ENCODE peak calls at places on chromosomes 12 and 14, in six cellular contexts. One of them, this sample, is unnamed.

GRCh38 chr14:73728106-73729014 is 14.2 kb upstream of the PNMA1 start:
- DNase-seq in lung: peak
- DNase-seq in CD8-positive, alpha-beta memory T cell: peak
- DNase-seq in ovary: peak
- DNase-seq in vagina: no peak
- DNase-seq in tibial artery: peak
- DNase-seq in this sample: peak

GRCh38 chr14:56002876-56003625 is 115.2 kb upstream of the PELI2 start:
- DNase-seq in lung: no peak
- DNase-seq in CD8-positive, alpha-beta memory T cell: peak
- DNase-seq in ovary: no peak
- DNase-seq in vagina: no peak
- DNase-seq in tibial artery: no peak
- DNase-seq in this sample: no peak

GRCh38 chr12:104294845-104295674 is 8.5 kb upstream of the EID3 start:
- DNase-seq in lung: no peak
- DNase-seq in CD8-positive, alpha-beta memory T cell: no peak
- DNase-seq in ovary: no peak
- DNase-seq in vagina: no peak
- DNase-seq in tibial artery: no peak
- DNase-seq in this sample: no peak

GRCh38 chr14:94929354-94929753 is 159.4 kb upstream of the GSC start:
- DNase-seq in lung: no peak
- DNase-seq in CD8-positive, alpha-beta memory T cell: no peak
- DNase-seq in ovary: no peak
- DNase-seq in vagina: no peak
- DNase-seq in tibial artery: no peak
- DNase-seq in this sample: no peak

GRCh38 chr14:64518229-64518628 is 13.7 kb downstream of the ZBTB1 start:
- DNase-seq in lung: no peak
- DNase-seq in CD8-positive, alpha-beta memory T cell: no peak
- DNase-seq in ovary: no peak
- DNase-seq in vagina: no peak
- DNase-seq in tibial artery: no peak
- DNase-seq in this sample: no peak

GRCh38 chr14:91264151-91265150 is 19.9 kb upstream of the GPR68 start:
- DNase-seq in lung: no peak
- DNase-seq in CD8-positive, alpha-beta memory T cell: peak
- DNase-seq in ovary: no peak
- DNase-seq in vagina: no peak
- DNase-seq in tibial artery: no peak
- DNase-seq in this sample: peak

GRCh38 chr12:38906482-38907170 is 1.2 kb upstream of the CPNE8 start:
- DNase-seq in lung: peak
- DNase-seq in CD8-positive, alpha-beta memory T cell: peak
- DNase-seq in ovary: peak
- DNase-seq in vagina: no peak
- DNase-seq in tibial artery: peak
- DNase-seq in this sample: peak

GRCh38 chr12:105799103-105799502 is 339.7 kb downstream of the NUAK1 start:
- DNase-seq in lung: no peak
- DNase-seq in CD8-positive, alpha-beta memory T cell: no peak
- DNase-seq in ovary: no peak
- DNase-seq in vagina: no peak
- DNase-seq in tibial artery: no peak
- DNase-seq in this sample: no peak

GRCh38 chr12:12007001-12007712 is 63.6 kb upstream of the BCL2L14 start:
- DNase-seq in lung: no peak
- DNase-seq in CD8-positive, alpha-beta memory T cell: no peak
- DNase-seq in ovary: no peak
- DNase-seq in vagina: no peak
- DNase-seq in tibial artery: no peak
- DNase-seq in this sample: no peak

GRCh38 chr14:85516239-85517112 is 13.5 kb upstream of the FLRT2 start:
- DNase-seq in lung: no peak
- DNase-seq in CD8-positive, alpha-beta memory T cell: no peak
- DNase-seq in ovary: no peak
- DNase-seq in vagina: no peak
- DNase-seq in tibial artery: no peak
- DNase-seq in this sample: no peak

GRCh38 chr12:130014485-130014807 is 110.6 kb upstream of the TMEM132D start:
- DNase-seq in lung: no peak
- DNase-seq in CD8-positive, alpha-beta memory T cell: no peak
- DNase-seq in ovary: no peak
- DNase-seq in vagina: no peak
- DNase-seq in tibial artery: no peak
- DNase-seq in this sample: no peak

GRCh38 chr12:86233126-86233525 is 23.1 kb downstream of the MGAT4C start:
- DNase-seq in lung: no peak
- DNase-seq in CD8-positive, alpha-beta memory T cell: no peak
- DNase-seq in ovary: no peak
- DNase-seq in vagina: no peak
- DNase-seq in tibial artery: no peak
- DNase-seq in this sample: no peak

GRCh38 chr12:57583008-57583831 is 7.8 kb upstream of the PIP4K2C start:
- DNase-seq in lung: peak
- DNase-seq in CD8-positive, alpha-beta memory T cell: peak
- DNase-seq in ovary: peak
- DNase-seq in vagina: no peak
- DNase-seq in tibial artery: peak
- DNase-seq in this sample: peak

GRCh38 chr12:59861635-59862034 is 265.8 kb downstream of the SLC16A7 start:
- DNase-seq in lung: no peak
- DNase-seq in CD8-positive, alpha-beta memory T cell: no peak
- DNase-seq in ovary: no peak
- DNase-seq in vagina: no peak
- DNase-seq in tibial artery: no peak
- DNase-seq in this sample: no peak

GRCh38 chr14:75232597-75232996 is 46.0 kb upstream of the FOS start:
- DNase-seq in lung: no peak
- DNase-seq in CD8-positive, alpha-beta memory T cell: peak
- DNase-seq in ovary: no peak
- DNase-seq in vagina: no peak
- DNase-seq in tibial artery: no peak
- DNase-seq in this sample: no peak

GRCh38 chr12:122366685-122367475 is 55.6 kb downstream of the CLIP1 start:
- DNase-seq in lung: no peak
- DNase-seq in CD8-positive, alpha-beta memory T cell: no peak
- DNase-seq in ovary: no peak
- DNase-seq in vagina: no peak
- DNase-seq in tibial artery: peak
- DNase-seq in this sample: no peak

GRCh38 chr12:108241961-108242360 is 97.2 kb downstream of the CMKLR1 start:
- DNase-seq in lung: no peak
- DNase-seq in CD8-positive, alpha-beta memory T cell: no peak
- DNase-seq in ovary: no peak
- DNase-seq in vagina: no peak
- DNase-seq in tibial artery: no peak
- DNase-seq in this sample: no peak

GRCh38 chr14:106442857-106443256 is 916.5 kb downstream of the TMEM121 start:
- DNase-seq in lung: no peak
- DNase-seq in CD8-positive, alpha-beta memory T cell: no peak
- DNase-seq in ovary: no peak
- DNase-seq in vagina: no peak
- DNase-seq in tibial artery: no peak
- DNase-seq in this sample: no peak

GRCh38 chr14:52987514-52987913 is 36.7 kb upstream of the FERMT2 start:
- DNase-seq in lung: no peak
- DNase-seq in CD8-positive, alpha-beta memory T cell: no peak
- DNase-seq in ovary: no peak
- DNase-seq in vagina: no peak
- DNase-seq in tibial artery: no peak
- DNase-seq in this sample: no peak

GRCh38 chr12:230925-231671 is 17.1 kb upstream of the SLC6A12 start:
- DNase-seq in lung: no peak
- DNase-seq in CD8-positive, alpha-beta memory T cell: no peak
- DNase-seq in ovary: no peak
- DNase-seq in vagina: peak
- DNase-seq in tibial artery: no peak
- DNase-seq in this sample: no peak

GRCh38 chr12:88509347-88509746 is 70.9 kb downstream of the KITLG start:
- DNase-seq in lung: no peak
- DNase-seq in CD8-positive, alpha-beta memory T cell: no peak
- DNase-seq in ovary: no peak
- DNase-seq in vagina: no peak
- DNase-seq in tibial artery: no peak
- DNase-seq in this sample: no peak

GRCh38 chr12:86837246-86837645 is 581.1 kb upstream of the MGAT4C start:
- DNase-seq in lung: no peak
- DNase-seq in CD8-positive, alpha-beta memory T cell: no peak
- DNase-seq in ovary: no peak
- DNase-seq in vagina: no peak
- DNase-seq in tibial artery: no peak
- DNase-seq in this sample: no peak

GRCh38 chr12:7749442-7749841 is 2.3 kb upstream of the CLEC4C start:
- DNase-seq in lung: no peak
- DNase-seq in CD8-positive, alpha-beta memory T cell: no peak
- DNase-seq in ovary: no peak
- DNase-seq in vagina: no peak
- DNase-seq in tibial artery: no peak
- DNase-seq in this sample: no peak
- H3K27ac ChIP-seq in lung: no peak
- H3K27ac ChIP-seq in CD8-positive, alpha-beta memory T cell: no peak
- H3K27ac ChIP-seq in ovary: no peak
- H3K27ac ChIP-seq in vagina: no peak
- H3K27ac ChIP-seq in tibial artery: no peak
- H3K27ac ChIP-seq in this sample: no peak

GRCh38 chr14:72243309-72243708 is 311.1 kb downstream of the RGS6 start:
- DNase-seq in lung: no peak
- DNase-seq in CD8-positive, alpha-beta memory T cell: no peak
- DNase-seq in ovary: no peak
- DNase-seq in vagina: no peak
- DNase-seq in tibial artery: no peak
- DNase-seq in this sample: no peak
- H3K27ac ChIP-seq in lung: no peak
- H3K27ac ChIP-seq in CD8-positive, alpha-beta memory T cell: no peak
- H3K27ac ChIP-seq in ovary: no peak
- H3K27ac ChIP-seq in vagina: no peak
- H3K27ac ChIP-seq in tibial artery: peak
- H3K27ac ChIP-seq in this sample: no peak

GRCh38 chr14:34234258-34234657 is 227.8 kb downstream of the SPTSSA start:
- DNase-seq in lung: no peak
- DNase-seq in CD8-positive, alpha-beta memory T cell: no peak
- DNase-seq in ovary: no peak
- DNase-seq in vagina: no peak
- DNase-seq in tibial artery: no peak
- DNase-seq in this sample: peak
- H3K27ac ChIP-seq in lung: no peak
- H3K27ac ChIP-seq in CD8-positive, alpha-beta memory T cell: no peak
- H3K27ac ChIP-seq in ovary: no peak
- H3K27ac ChIP-seq in vagina: no peak
- H3K27ac ChIP-seq in tibial artery: no peak
- H3K27ac ChIP-seq in this sample: peak

GRCh38 chr12:124442772-124443445 is 124.5 kb downstream of the NCOR2 start:
- DNase-seq in lung: no peak
- DNase-seq in CD8-positive, alpha-beta memory T cell: no peak
- DNase-seq in ovary: no peak
- DNase-seq in vagina: no peak
- DNase-seq in tibial artery: no peak
- DNase-seq in this sample: no peak
- H3K27ac ChIP-seq in lung: no peak
- H3K27ac ChIP-seq in CD8-positive, alpha-beta memory T cell: no peak
- H3K27ac ChIP-seq in ovary: no peak
- H3K27ac ChIP-seq in vagina: no peak
- H3K27ac ChIP-seq in tibial artery: peak
- H3K27ac ChIP-seq in this sample: no peak

GRCh38 chr14:71348817-71349216 is 441.6 kb downstream of the PCNX1 start:
- DNase-seq in lung: no peak
- DNase-seq in CD8-positive, alpha-beta memory T cell: no peak
- DNase-seq in ovary: no peak
- DNase-seq in vagina: no peak
- DNase-seq in tibial artery: no peak
- DNase-seq in this sample: no peak
- H3K27ac ChIP-seq in lung: no peak
- H3K27ac ChIP-seq in CD8-positive, alpha-beta memory T cell: no peak
- H3K27ac ChIP-seq in ovary: no peak
- H3K27ac ChIP-seq in vagina: no peak
- H3K27ac ChIP-seq in tibial artery: no peak
- H3K27ac ChIP-seq in this sample: no peak

GRCh38 chr12:114926341-114926740 is 242.4 kb upstream of the TBX3 start:
- DNase-seq in lung: no peak
- DNase-seq in CD8-positive, alpha-beta memory T cell: no peak
- DNase-seq in ovary: no peak
- DNase-seq in vagina: no peak
- DNase-seq in tibial artery: no peak
- DNase-seq in this sample: no peak

GRCh38 chr12:114919479-114919878 is 235.5 kb upstream of the TBX3 start:
- DNase-seq in lung: no peak
- DNase-seq in CD8-positive, alpha-beta memory T cell: no peak
- DNase-seq in ovary: no peak
- DNase-seq in vagina: no peak
- DNase-seq in tibial artery: no peak
- DNase-seq in this sample: no peak

GRCh38 chr12:114920828-114921579 is 237.0 kb upstream of the TBX3 start:
- DNase-seq in lung: no peak
- DNase-seq in CD8-positive, alpha-beta memory T cell: no peak
- DNase-seq in ovary: no peak
- DNase-seq in vagina: no peak
- DNase-seq in tibial artery: no peak
- DNase-seq in this sample: no peak

GRCh38 chr12:114921796-114922195 is 237.8 kb upstream of the TBX3 start:
- DNase-seq in lung: no peak
- DNase-seq in CD8-positive, alpha-beta memory T cell: no peak
- DNase-seq in ovary: no peak
- DNase-seq in vagina: no peak
- DNase-seq in tibial artery: no peak
- DNase-seq in this sample: no peak

GRCh38 chr12:114925076-114925475 is 241.1 kb upstream of the TBX3 start:
- DNase-seq in lung: no peak
- DNase-seq in CD8-positive, alpha-beta memory T cell: no peak
- DNase-seq in ovary: no peak
- DNase-seq in vagina: no peak
- DNase-seq in tibial artery: no peak
- DNase-seq in this sample: no peak
- H3K27ac ChIP-seq in lung: no peak
- H3K27ac ChIP-seq in CD8-positive, alpha-beta memory T cell: no peak
- H3K27ac ChIP-seq in ovary: no peak
- H3K27ac ChIP-seq in vagina: no peak
- H3K27ac ChIP-seq in tibial artery: no peak
- H3K27ac ChIP-seq in this sample: no peak